ENCODE peak calls at places on chromosomes 16 and 17, in six cellular contexts. R is Caki2; N is CD8-positive, alpha-beta T cell; F is NCI-H2029 treated with DMSO at 0.1 percent for 48 hours; E is left lung; C is cardiac muscle cell. Y is an unnamed sample.

GRCh38 chr16:84754353-84754856 is 54.6 kb downstream of the USP10 start:
- DNase-seq in R (peak; percentile 68), N (peak; percentile 69), F (peak; percentile 28), E (no peak), C (peak; percentile 93), Y (peak; percentile 79)

GRCh38 chr16:29857133-29857760 is 5.8 kb downstream of the CDIPT start:
- DNase-seq in R (no peak), N (no peak), F (no peak), E (no peak), C (peak; percentile 72), Y (peak; percentile 77)

GRCh38 chr16:69858196-69859104 is 92.7 kb upstream of the CLEC18A start:
- DNase-seq in R (no peak), N (no peak), F (no peak), E (no peak), C (no peak), Y (no peak)

GRCh38 chr16:48022496-48022895 is 133.3 kb downstream of the ABCC12 start:
- DNase-seq in R (no peak), N (no peak), F (no peak), E (no peak), C (no peak), Y (no peak)

GRCh38 chr17:57442914-57443571 is 186.7 kb downstream of the MSI2 start:
- DNase-seq in R (no peak), N (peak; percentile 70), F (no peak), E (no peak), C (peak; percentile 52), Y (no peak)

GRCh38 chr16:56877783-56878182 is 12.8 kb downstream of the SLC12A3 start:
- DNase-seq in R (no peak), N (no peak), F (no peak), E (no peak), C (no peak), Y (no peak)

GRCh38 chr16:24776486-24777220 is 47.2 kb downstream of the TNRC6A start:
- DNase-seq in R (no peak), N (no peak), F (no peak), E (no peak), C (peak; percentile 81), Y (peak; percentile 12)

GRCh38 chr17:69605571-69605970 is 191.1 kb downstream of the MAP2K6 start:
- DNase-seq in R (no peak), N (no peak), F (no peak), E (no peak), C (no peak), Y (no peak)

GRCh38 chr16:75589301-75589700 is 23.1 kb downstream of the GABARAPL2 start:
- DNase-seq in R (no peak), N (no peak), F (no peak), E (no peak), C (no peak), Y (no peak)

GRCh38 chr16:88697831-88698693 is 8.1 kb downstream of the RNF166 start:
- DNase-seq in R (no peak), N (no peak), F (no peak), E (no peak), C (no peak), Y (no peak)

GRCh38 chr17:78738245-78738644 is 43.8 kb downstream of the CYTH1 start:
- DNase-seq in R (no peak), N (no peak), F (no peak), E (no peak), C (no peak), Y (no peak)

GRCh38 chr16:78903237-78903636 is 697.3 kb downstream of the MAF start:
- DNase-seq in R (peak; percentile 3), N (no peak), F (no peak), E (no peak), C (no peak), Y (no peak)

GRCh38 chr17:50863221-50863843 is 2.8 kb downstream of the TOB1 start:
- DNase-seq in R (peak; percentile 44), N (no peak), F (no peak), E (peak; percentile 58), C (peak; percentile 48), Y (no peak)

GRCh38 chr17:32484041-32484461 is 2.7 kb upstream of the CDK5R1 start:
- DNase-seq in R (no peak), N (no peak), F (no peak), E (no peak), C (no peak), Y (no peak)

GRCh38 chr17:3659541-3660111 is 8.8 kb downstream of the TAX1BP3 start:
- DNase-seq in R (peak; percentile 45), N (no peak), F (no peak), E (peak; percentile 66), C (peak; percentile 96), Y (peak; percentile 95)

GRCh38 chr16:57029161-57030160 is 40.1 kb downstream of the NLRC5 start:
- DNase-seq in R (no peak), N (no peak), F (no peak), E (no peak), C (peak; percentile 33), Y (peak; percentile 48)

GRCh38 chr17:41733348-41734138 is 900 bp downstream of the HAP1 start:
- DNase-seq in R (no peak), N (no peak), F (no peak), E (no peak), C (no peak), Y (no peak)

GRCh38 chr17:49787932-49788442 is 494 bp upstream of the KAT7 start:
- DNase-seq in R (no peak), N (peak; percentile 58), F (no peak), E (no peak), C (no peak), Y (no peak)

GRCh38 chr17:50774225-50774803 is 7.0 kb upstream of the ANKRD40CL start:
- DNase-seq in R (no peak), N (no peak), F (no peak), E (no peak), C (no peak), Y (no peak)

GRCh38 chr16:85221810-85222150 is 109.5 kb upstream of the CIBAR2 start:
- DNase-seq in R (no peak), N (no peak), F (no peak), E (no peak), C (no peak), Y (no peak)

Y was measured in AG08395.